ENCODE peak calls at places on chromosomes 13 and 19, in seven cellular contexts. Z is HCT116, W is SK-N-SH, X is H1, V is HepG2, N is K562, S is GM12878. U is an unnamed sample.

GRCh38 chr19:29547361-29547960 is 21.7 kb downstream of the VSTM2B start:
- DNase-seq in N (no peak), S (no peak), X (no peak), Z (no peak), V (no peak), W (no peak), U (no peak)

GRCh38 chr13:99151516-99151915 is 49.1 kb upstream of the UBAC2 start:
- DNase-seq in V (no peak), W (no peak), Z (peak), N (peak), S (no peak), X (no peak), U (no peak)

GRCh38 chr19:4575978-4576933 is 16.8 kb upstream of the SEMA6B start:
- DNase-seq in S (no peak), W (peak), V (peak), Z (no peak), N (peak), X (no peak), U (peak)

GRCh38 chr19:55179570-55180484 is at the start of gene SYT5:
- DNase-seq in Z (no peak), V (no peak), N (peak), X (no peak), W (peak), S (no peak), U (peak)

GRCh38 chr13:93002071-93002470 is 224.5 kb upstream of the GPC6 start:
- DNase-seq in X (no peak), N (no peak), V (no peak), S (no peak), W (no peak), Z (no peak), U (no peak)

GRCh38 chr19:17950310-17951150 is 16.4 kb upstream of the KCNN1 start:
- DNase-seq in Z (no peak), V (no peak), N (peak), W (no peak), S (no peak), X (no peak), U (no peak)

GRCh38 chr13:67238277-67238859 is 8.2 kb upstream of the PCDH9 start:
- DNase-seq in N (peak), Z (peak), S (no peak), V (peak), X (no peak), W (peak), U (no peak)

GRCh38 chr19:43957891-43958290 is 6.9 kb downstream of the ZNF221 start:
- DNase-seq in Z (no peak), S (no peak), W (no peak), V (peak), N (no peak), X (no peak), U (no peak)

GRCh38 chr19:9917322-9917721 is 19.0 kb downstream of the OLFM2 start:
- DNase-seq in S (no peak), V (peak), N (peak), Z (peak), X (no peak), W (peak), U (peak)

GRCh38 chr13:58343081-58343480 is 711.5 kb downstream of the PCDH17 start:
- DNase-seq in N (no peak), S (no peak), X (no peak), V (no peak), W (no peak), Z (no peak), U (no peak)

GRCh38 chr19:46546194-46546896 is 50.7 kb upstream of the PNMA8B start:
- DNase-seq in V (peak), S (no peak), N (peak), X (no peak), Z (no peak), W (peak), U (peak)

GRCh38 chr19:55319786-55320185 is 5.4 kb downstream of the TMEM150B start:
- DNase-seq in N (peak), S (no peak), Z (no peak), X (peak), W (peak), V (no peak), U (no peak)

GRCh38 chr13:113761136-113761535 is 2.1 kb downstream of the TMEM255B start:
- DNase-seq in S (no peak), V (no peak), W (no peak), Z (no peak), X (no peak), N (no peak), U (no peak)

GRCh38 chr19:35030257-35031071 is at the start of gene SCN1B:
- DNase-seq in Z (peak), S (no peak), N (peak), W (peak), V (peak), X (no peak), U (peak)

GRCh38 chr13:46122304-46122703 is 17.5 kb upstream of the CPB2 start:
- DNase-seq in V (no peak), W (no peak), N (no peak), S (no peak), X (no peak), Z (no peak), U (no peak)

GRCh38 chr19:50762554-50762953 is 7.7 kb upstream of the GPR32 start:
- DNase-seq in S (no peak), X (no peak), N (no peak), W (no peak), V (no peak), Z (no peak), U (no peak)

GRCh38 chr19:50759886-50760285 is 10.4 kb upstream of the GPR32 start:
- DNase-seq in Z (peak), W (no peak), N (peak), S (no peak), V (peak), X (no peak), U (peak)
- TF ChIP-seq JUND in Z (no peak), W (no peak), N (no peak), S (no peak), V (no peak), X (no peak), U (no peak)

GRCh38 chr13:36752673-36753072 is 66.3 kb upstream of the RFXAP start:
- DNase-seq in S (no peak), X (no peak), N (no peak), Z (no peak), V (no peak), W (no peak), U (no peak)

GRCh38 chr13:36753176-36753575 is 65.8 kb upstream of the RFXAP start:
- DNase-seq in X (no peak), N (no peak), Z (no peak), S (no peak), V (no peak), W (no peak), U (no peak)

GRCh38 chr13:36763322-36763721 is 55.7 kb upstream of the RFXAP start:
- DNase-seq in Z (no peak), S (no peak), W (no peak), V (no peak), X (no peak), N (no peak), U (no peak)

GRCh38 chr13:36758345-36758744 is 60.7 kb upstream of the RFXAP start:
- DNase-seq in N (no peak), Z (no peak), X (no peak), W (peak), V (no peak), S (no peak), U (no peak)
- TF ChIP-seq JUND in N (no peak), Z (no peak), X (no peak), W (no peak), V (no peak), S (no peak), U (no peak)

GRCh38 chr13:25686831-25687495 is 315.2 kb downstream of the ATP8A2 start:
- DNase-seq in Z (no peak), V (no peak), W (no peak), X (no peak), N (no peak), S (no peak), U (no peak)
- TF ChIP-seq JUND in Z (no peak), V (no peak), W (no peak), X (no peak), N (no peak), S (no peak), U (no peak)

GRCh38 chr19:50979758-50980157 is 4.0 kb downstream of the KLK7 start:
- DNase-seq in W (no peak), N (no peak), X (no peak), S (no peak), Z (no peak), V (no peak), U (no peak)

GRCh38 chr19:50978772-50979390 is 4.8 kb downstream of the KLK7 start:
- DNase-seq in W (no peak), N (no peak), X (no peak), S (no peak), Z (no peak), V (no peak), U (no peak)

GRCh38 chr19:50981587-50982146 is 2.0 kb downstream of the KLK7 start:
- DNase-seq in V (no peak), S (no peak), N (no peak), X (no peak), Z (no peak), W (no peak), U (no peak)

GRCh38 chr19:50982186-50982585 is 1.5 kb downstream of the KLK7 start:
- DNase-seq in Z (no peak), N (no peak), S (no peak), W (no peak), X (no peak), V (no peak), U (no peak)

DNA sequence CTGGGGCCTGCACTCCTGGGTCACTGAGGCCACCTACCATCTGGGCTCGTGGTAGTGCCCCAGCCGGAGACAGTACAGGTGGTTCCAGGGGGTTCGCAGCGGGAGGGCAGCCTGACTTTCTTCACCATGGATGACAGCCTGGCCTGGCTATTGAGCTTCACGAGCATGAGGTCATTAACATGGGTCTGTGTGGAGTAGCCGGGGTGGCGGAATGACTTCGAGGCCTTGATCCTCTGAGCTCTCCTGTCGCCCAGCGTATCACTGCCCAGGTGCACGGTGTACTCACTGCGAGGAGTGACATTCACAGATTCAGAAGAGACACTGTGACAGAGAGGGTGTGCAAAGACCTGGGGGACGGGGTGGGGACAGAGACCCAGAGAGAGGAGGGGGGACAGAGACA is 3.5 kb downstream of the KLK7 start:
- DNase-seq in N (no peak), S (no peak), Z (no peak), X (no peak), V (no peak), W (no peak), U (no peak)
- TF ChIP-seq JUND in N (no peak), S (no peak), Z (no peak), X (no peak), V (no peak), W (no peak), U (no peak)

GRCh38 chr13:79341202-79341601 is 64.9 kb downstream of the RBM26 start:
- DNase-seq in W (no peak), V (no peak), Z (no peak), S (no peak), X (no peak), N (no peak), U (no peak)

GRCh38 chr13:79338343-79338742 is 67.7 kb downstream of the RBM26 start:
- DNase-seq in Z (no peak), X (no peak), S (no peak), V (no peak), W (no peak), N (no peak), U (no peak)

GRCh38 chr13:79340490-79340889 is 65.6 kb downstream of the RBM26 start:
- DNase-seq in S (no peak), V (no peak), N (no peak), X (no peak), Z (no peak), W (no peak), U (no peak)

GRCh38 chr13:79336971-79337370 is 69.1 kb downstream of the RBM26 start:
- DNase-seq in N (no peak), Z (no peak), W (no peak), V (no peak), S (no peak), X (no peak), U (no peak)
- TF ChIP-seq JUND in N (no peak), Z (no peak), W (no peak), V (no peak), S (no peak), X (no peak), U (no peak)

GRCh38 chr13:95623141-95623540 is 21.4 kb downstream of the DZIP1 start:
- DNase-seq in V (no peak), Z (no peak), S (no peak), X (no peak), N (no peak), W (no peak), U (no peak)

GRCh38 chr13:95627590-95627989 is 16.9 kb downstream of the DZIP1 start:
- DNase-seq in V (no peak), S (no peak), Z (no peak), W (no peak), N (no peak), X (no peak), U (no peak)

GRCh38 chr13:95620498-95621140 is 23.9 kb downstream of the DZIP1 start:
- DNase-seq in W (no peak), N (no peak), Z (no peak), V (no peak), S (no peak), X (no peak), U (no peak)

GRCh38 chr13:95626768-95627167 is 17.7 kb downstream of the DZIP1 start:
- DNase-seq in X (no peak), W (no peak), Z (no peak), V (no peak), N (no peak), S (no peak), U (no peak)

DNA sequence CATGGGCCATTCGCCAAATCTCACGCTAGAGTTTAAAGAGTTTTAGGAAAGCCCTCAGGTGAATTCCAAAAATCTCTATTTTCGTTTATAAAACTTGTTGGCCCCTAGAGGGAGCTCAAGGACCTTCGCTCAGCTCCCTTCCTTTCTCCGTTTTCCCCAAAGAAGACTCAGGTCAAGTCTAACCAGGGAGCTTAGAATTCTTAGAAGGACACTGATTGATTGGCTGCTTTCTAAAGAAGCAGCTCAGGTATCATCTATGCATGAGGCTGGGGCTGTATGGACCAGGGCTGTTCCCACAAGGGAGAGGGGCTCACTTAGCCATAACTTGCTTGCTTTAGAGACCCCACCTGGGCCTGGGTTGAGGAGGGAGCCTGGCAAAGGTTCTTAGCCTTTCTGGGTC is 20.5 kb downstream of the DZIP1 start:
- DNase-seq in X (no peak), S (no peak), V (peak), Z (peak), N (peak), W (peak), U (peak)
- TF ChIP-seq JUND in X (no peak), S (no peak), V (no peak), Z (no peak), N (no peak), W (no peak), U (no peak)

DNA sequence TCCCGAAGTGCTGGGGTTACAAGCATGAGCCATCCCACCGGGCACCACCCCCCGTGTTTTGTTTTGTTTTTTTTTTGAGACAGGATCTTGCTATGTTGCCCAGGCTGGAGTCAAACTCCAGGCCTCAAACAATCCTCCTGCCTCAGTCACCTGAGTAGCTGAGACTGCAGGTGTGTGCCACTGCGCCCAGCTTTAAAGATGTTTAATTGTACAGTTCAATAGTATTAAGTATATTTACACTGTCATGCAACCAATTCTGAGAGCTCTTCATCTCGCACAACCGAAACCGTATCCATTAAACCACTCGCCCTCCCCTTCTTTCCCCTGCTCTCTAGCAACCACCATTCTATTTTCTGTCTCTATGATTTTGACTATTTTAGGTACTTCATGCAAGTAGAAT is 15.6 kb downstream of the NUCB1 start:
- DNase-seq in S (no peak), N (no peak), X (no peak), Z (no peak), W (no peak), V (no peak), U (no peak)
- TF ChIP-seq JUND in S (no peak), N (no peak), X (no peak), Z (no peak), W (no peak), V (no peak), U (no peak)

GRCh38 chr19:39144487-39145071 is 19.0 kb downstream of the PAK4 start:
- DNase-seq in Z (no peak), S (no peak), N (no peak), X (no peak), V (no peak), W (peak), U (no peak)
- TF ChIP-seq JUND in Z (no peak), S (no peak), N (no peak), X (no peak), V (no peak), W (no peak), U (no peak)

GRCh38 chr13:79516590-79516989 is 35.6 kb downstream of the NDFIP2 start:
- DNase-seq in S (no peak), W (no peak), Z (no peak), X (no peak), N (no peak), V (no peak), U (no peak)
- TF ChIP-seq JUND in S (no peak), W (no peak), Z (no peak), X (no peak), N (no peak), V (no peak), U (no peak)

GRCh38 chr19:32580901-32581703 is at the start of gene PDCD5:
- DNase-seq in S (peak), W (peak), V (peak), Z (peak), N (peak), X (peak), U (peak)

GRCh38 chr19:32580353-32580900 is 563 bp upstream of the PDCD5 start:
- DNase-seq in N (peak), S (no peak), Z (no peak), X (no peak), V (no peak), W (peak), U (no peak)

GRCh38 chr19:32576790-32577189 is 4.2 kb upstream of the PDCD5 start:
- DNase-seq in S (no peak), W (no peak), X (no peak), V (no peak), Z (no peak), N (no peak), U (no peak)

DNA sequence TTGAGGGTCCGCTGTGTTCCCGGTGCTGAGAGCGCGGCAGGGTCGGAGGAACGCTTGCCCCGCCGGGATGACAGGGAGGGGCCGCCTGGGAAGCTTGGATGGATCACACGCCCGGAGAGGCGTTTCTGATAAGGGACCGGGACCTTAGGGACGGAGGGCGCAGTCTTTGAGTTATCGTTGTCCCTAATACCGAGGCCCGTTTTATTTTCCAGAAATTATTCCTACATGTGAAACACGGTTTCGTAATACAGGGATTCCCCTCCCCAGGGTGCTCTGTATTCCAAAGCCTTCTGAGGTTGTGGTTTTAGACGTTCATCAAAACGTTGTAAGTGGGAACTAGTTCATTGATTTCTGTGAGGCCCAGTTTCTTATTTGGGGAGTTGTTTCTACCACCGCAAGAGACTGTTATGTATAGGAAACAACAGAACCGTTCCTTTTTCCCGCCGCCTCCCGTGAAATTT is 744 bp downstream of the PDCD5 start:
- DNase-seq in V (no peak), S (no peak), X (no peak), Z (no peak), N (peak), W (peak), U (no peak)
- TF ChIP-seq JUND in V (no peak), S (no peak), X (no peak), Z (no peak), N (no peak), W (no peak), U (no peak)

U was measured in T47D.